ENCODE peak calls at places on chromosomes 16 and 17, in six cellular contexts. B is esophagus squamous epithelium; V is osteocyte; F is CD8-positive, alpha-beta memory T cell; H is NCI-H460; S is stimulated activated CD4-positive, alpha-beta T cell treated with anti-CD3 and anti-CD28 coated beads, Interleukin-1b, Interleukin-23, amount 100 ng/mL, for 1 hour. C is an unnamed sample.

GRCh38 chr16:22055881-22056280 is 36.5 kb upstream of the VWA3A start:
- DNase-seq in V (no peak), F (no peak), B (no peak), S (no peak), H (no peak), C (peak)

GRCh38 chr16:75762746-75763145 is 36.5 kb upstream of the CPHXL start:
- DNase-seq in V (no peak), H (no peak), B (no peak), F (no peak), S (no peak), C (no peak)

GRCh38 chr16:77227745-77228144 is 28.5 kb downstream of the SYCE1L start:
- DNase-seq in B (no peak), S (no peak), H (no peak), V (no peak), F (no peak), C (no peak)

GRCh38 chr17:40326014-40326831 is 17.2 kb downstream of the RARA start:
- DNase-seq in V (no peak), S (no peak), H (no peak), B (no peak), F (peak), C (no peak)

GRCh38 chr17:57895382-57896060 is 45.7 kb upstream of the MRPS23 start:
- DNase-seq in V (no peak), S (no peak), H (no peak), F (no peak), B (no peak), C (peak)

GRCh38 chr17:1054656-1055055 is 57.7 kb downstream of the TIMM22 start:
- DNase-seq in S (no peak), H (no peak), V (no peak), B (no peak), F (no peak), C (no peak)

GRCh38 chr17:55168970-55169687 is 95.6 kb upstream of the HLF start:
- DNase-seq in B (no peak), F (no peak), V (no peak), S (no peak), H (no peak), C (no peak)

GRCh38 chr16:66695935-66696668 is 441 bp downstream of the CMTM4 start:
- DNase-seq in V (no peak), S (no peak), B (no peak), F (peak), H (no peak), C (no peak)

GRCh38 chr16:22161999-22162657 is at the start of gene SDR42E2:
- DNase-seq in V (no peak), F (peak), B (no peak), S (peak), H (no peak), C (no peak)

GRCh38 chr16:85860413-85861094 is 38.4 kb upstream of the IRF8 start:
- DNase-seq in S (no peak), V (no peak), F (no peak), H (no peak), B (no peak), C (no peak)

GRCh38 chr17:74403512-74404137 is 28.3 kb upstream of the GPRC5C start:
- DNase-seq in S (no peak), H (no peak), B (no peak), V (no peak), F (no peak), C (no peak)

GRCh38 chr17:36510636-36511035 is 24.0 kb downstream of the MYO19 start:
- DNase-seq in H (no peak), B (no peak), S (no peak), F (no peak), V (no peak), C (no peak)

GRCh38 chr17:57946798-57947358 is 8.3 kb downstream of the CUEDC1 start:
- DNase-seq in H (no peak), F (no peak), S (no peak), V (no peak), B (no peak), C (peak)

GRCh38 chr17:57356722-57357391 is 100.5 kb downstream of the MSI2 start:
- DNase-seq in S (no peak), H (no peak), B (no peak), V (no peak), F (no peak), C (no peak)

GRCh38 chr16:526181-527014 is 1.1 kb upstream of the CAPN15 start:
- DNase-seq in B (no peak), S (no peak), F (peak), V (no peak), H (no peak), C (peak)

GRCh38 chr17:1730345-1731193 is 6.1 kb downstream of the WDR81 start:
- DNase-seq in F (no peak), H (no peak), S (no peak), B (no peak), V (peak), C (peak)

GRCh38 chr17:65131946-65132345 is 5.2 kb upstream of the RGS9 start:
- DNase-seq in H (no peak), B (no peak), S (no peak), F (no peak), V (no peak), C (peak)

GRCh38 chr17:49910094-49910857 is 58.7 kb upstream of the DLX4 start:
- DNase-seq in V (no peak), B (no peak), H (no peak), S (peak), F (no peak), C (peak)

GRCh38 chr17:76446449-76447231 is 6.3 kb downstream of the UBE2O start:
- DNase-seq in V (no peak), F (no peak), S (no peak), B (no peak), H (peak), C (peak)

GRCh38 chr17:29583324-29584248 is 5.9 kb downstream of the GIT1 start:
- DNase-seq in H (no peak), V (no peak), S (no peak), B (no peak), F (no peak), C (no peak)

GRCh38 chr16:69941251-69942098 is 9.7 kb upstream of the CLEC18A start:
- DNase-seq in F (no peak), V (no peak), B (no peak), H (no peak), S (no peak), C (peak)

GRCh38 chr17:427327-427726 is 74.7 kb upstream of the RPH3AL start:
- DNase-seq in H (no peak), V (no peak), F (no peak), B (no peak), S (no peak), C (no peak)

GRCh38 chr16:49352923-49353322 is 20.7 kb upstream of the C16orf78 start:
- DNase-seq in V (no peak), F (no peak), B (no peak), H (peak), S (no peak), C (peak)

GRCh38 chr17:81440511-81441244 is 45.4 kb downstream of the BAHCC1 start:
- DNase-seq in S (no peak), H (peak), V (no peak), B (no peak), F (no peak), C (peak)

GRCh38 chr16:2904100-2904921 is 7.4 kb upstream of the FLYWCH1 start:
- DNase-seq in H (peak), B (no peak), S (no peak), F (peak), V (peak), C (peak)

GRCh38 chr16:80231888-80232287 is 308.9 kb upstream of the DYNLRB2 start:
- DNase-seq in H (no peak), V (no peak), F (no peak), S (no peak), B (no peak), C (peak)

GRCh38 chr16:21619765-21620462 is 20.5 kb downstream of the METTL9 start:
- DNase-seq in B (no peak), F (no peak), H (no peak), S (no peak), V (no peak), C (no peak)

GRCh38 chr16:54201200-54201599 is 85.4 kb downstream of the IRX3 start:
- DNase-seq in S (no peak), F (no peak), H (no peak), B (no peak), V (no peak), C (no peak)

GRCh38 chr17:31156326-31156725 is 61.5 kb downstream of the NF1 start:
- DNase-seq in B (no peak), V (no peak), H (no peak), F (no peak), S (no peak), C (peak)

GRCh38 chr16:337975-338575 is 14.4 kb downstream of the AXIN1 start:
- DNase-seq in B (no peak), S (no peak), F (no peak), H (no peak), V (no peak), C (no peak)

GRCh38 chr16:9042533-9042932 is 48.9 kb upstream of the HAPSTR1 start:
- DNase-seq in F (no peak), V (no peak), S (no peak), H (no peak), B (no peak), C (peak)

C was measured in GM23248.